ENCODE peak calls at places on chromosomes 4 and X, in four cellular contexts. S, K, Y and N are unnamed samples.
A peak's percentile ranks its signal among the peaks of the same experiment; 100 is the strongest.

GRCh38 chr4:151569650-151570049 is 160.7 kb downstream of the FHIP1A start:
- DNase-seq in S (no peak), K (no peak), Y (no peak), N (no peak)

GRCh38 chr4:4338201-4338600 is 48.1 kb downstream of the ZBTB49 start:
- DNase-seq in S (no peak), K (no peak), Y (no peak), N (no peak)

GRCh38 chrX:70916754-70917153 is 8.2 kb upstream of the TEX11 start:
- DNase-seq in S (no peak), K (no peak), Y (no peak), N (no peak)

GRCh38 chrX:154487518-154488290 is 1.3 kb upstream of the UBL4A start:
- DNase-seq in S (no peak), K (no peak), Y (no peak), N (no peak)

GRCh38 chrX:68822641-68823410 is 6.0 kb upstream of the EFNB1 start:
- DNase-seq in S (peak; percentile 28), K (peak; percentile 47), Y (peak; percentile 40), N (no peak)

GRCh38 chrX:24398766-24399165 is 38.3 kb downstream of the SUPT20HL1 start:
- DNase-seq in S (no peak), K (no peak), Y (no peak), N (peak; percentile 69)

GRCh38 chr4:3477750-3478430 is 14.8 kb downstream of the DOK7 start:
- DNase-seq in S (no peak), K (no peak), Y (no peak), N (no peak)

GRCh38 chrX:53440101-53440500 is 5.9 kb upstream of the HSD17B10 start:
- DNase-seq in S (no peak), K (no peak), Y (no peak), N (no peak)

GRCh38 chr4:2888826-2889225 is 45.2 kb downstream of the ADD1 start:
- DNase-seq in S (no peak), K (no peak), Y (no peak), N (no peak)

GRCh38 chr4:156102411-156102810 is 148.7 kb upstream of the CTSO start:
- DNase-seq in S (no peak), K (no peak), Y (no peak), N (no peak)

GRCh38 chrX:39854772-39855747 is 242.7 kb downstream of the BCOR start:
- DNase-seq in S (no peak), K (no peak), Y (no peak), N (no peak)

GRCh38 chr4:10048931-10049655 is 27.8 kb upstream of the SLC2A9 start:
- DNase-seq in S (no peak), K (no peak), Y (no peak), N (peak; percentile 50)

GRCh38 chr4:13325744-13326143 is 158.4 kb downstream of the RAB28 start:
- DNase-seq in S (no peak), K (no peak), Y (no peak), N (no peak)

GRCh38 chr4:156038772-156039171 is 85.1 kb upstream of the CTSO start:
- DNase-seq in S (no peak), K (no peak), Y (no peak), N (no peak)

GRCh38 chrX:85327060-85327333 is 52.5 kb downstream of the POF1B start:
- DNase-seq in S (no peak), K (no peak), Y (no peak), N (no peak)

GRCh38 chrX:54808109-54808604 is 612 bp downstream of the MAGED2 start:
- DNase-seq in S (peak; percentile 58), K (no peak), Y (peak; percentile 59), N (no peak)

GRCh38 chr4:6331468-6331867 is 61.8 kb downstream of the WFS1 start:
- DNase-seq in S (no peak), K (no peak), Y (no peak), N (no peak)

GRCh38 chr4:6328526-6328925 is 58.9 kb downstream of the WFS1 start:
- DNase-seq in S (no peak), K (no peak), Y (no peak), N (no peak)

GRCh38 chr4:6331018-6331417 is 61.4 kb downstream of the WFS1 start:
- DNase-seq in S (no peak), K (peak; percentile 20), Y (peak; percentile 61), N (no peak)

GRCh38 chr4:6330384-6330767 is 60.7 kb downstream of the WFS1 start:
- DNase-seq in S (no peak), K (no peak), Y (no peak), N (no peak)

DNA sequence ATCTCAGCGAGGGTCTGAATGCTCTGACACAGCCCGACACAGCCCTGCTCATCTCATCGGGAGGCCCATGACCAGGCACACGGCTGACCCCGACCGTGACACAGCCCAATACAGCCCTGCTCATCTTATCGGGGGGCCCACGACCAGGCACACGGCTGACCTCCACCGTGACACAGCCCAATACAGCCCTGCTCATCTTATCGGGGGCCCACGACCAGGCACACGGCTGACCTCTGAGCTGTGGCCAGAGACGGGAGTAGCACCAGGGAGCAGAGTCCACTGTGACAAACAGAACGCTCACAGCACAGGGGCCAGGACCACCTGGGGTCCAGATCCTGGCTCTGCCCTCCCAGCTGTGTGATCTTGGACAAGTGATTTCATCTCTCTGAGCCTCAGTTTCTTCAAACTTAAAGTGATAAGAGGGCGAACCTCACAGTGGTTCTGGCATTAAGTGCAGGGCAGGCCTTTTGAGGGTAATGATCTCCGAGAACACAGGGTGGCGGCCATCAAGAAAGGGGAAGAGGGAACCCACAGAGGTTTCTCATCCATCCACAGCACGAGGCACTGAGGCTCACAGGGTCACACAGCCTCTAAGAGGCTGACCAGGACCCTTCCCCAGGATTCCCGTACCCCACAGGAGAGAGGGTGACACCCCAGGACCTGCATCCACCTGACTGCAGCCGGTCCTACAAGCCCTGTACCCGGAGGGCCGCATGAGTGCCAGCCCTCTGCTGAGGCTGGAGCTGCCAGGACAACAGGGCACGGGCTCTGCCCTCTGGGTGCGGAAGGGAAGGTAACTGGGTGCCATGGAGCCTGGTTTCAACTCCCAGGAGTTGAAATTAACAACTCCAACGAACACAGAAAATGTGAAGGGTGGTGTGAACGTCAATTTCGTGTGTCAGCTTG is 60.1 kb downstream of the WFS1 start:
- DNase-seq in S (no peak), K (no peak), Y (peak; percentile 20), N (no peak)
- H3K4me2 ChIP-seq in S (no peak overlapping the region), K (no peak overlapping the region), Y (peak overlapping the region; percentile 24), N (no peak overlapping the region)

DNA sequence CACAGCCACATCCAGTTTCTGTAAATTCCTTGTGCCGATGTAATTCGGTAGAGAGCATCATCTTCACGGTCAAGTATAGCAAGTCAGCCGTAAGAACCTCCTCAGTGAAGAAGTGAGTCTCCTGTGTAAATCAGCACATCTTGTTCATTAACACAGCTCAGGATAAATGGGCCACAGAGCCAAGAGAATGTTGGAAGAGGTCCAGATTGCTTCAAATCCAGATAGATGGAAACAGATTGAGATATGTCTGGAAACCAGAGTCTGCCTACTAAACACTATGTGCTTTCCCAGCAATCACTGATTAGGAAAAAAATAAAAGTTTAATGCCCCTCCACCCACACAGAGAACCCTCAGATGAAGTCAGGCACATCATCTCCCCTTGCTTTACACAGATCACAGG is 357.6 kb downstream of the C4orf33 start:
- DNase-seq in S (peak; percentile 39), K (no peak), Y (no peak), N (no peak)
- H3K9me1 ChIP-seq in S (no peaks in the 10 kb centered on the region), K (no peaks in the 10 kb centered on the region), Y (no peaks in the 10 kb centered on the region), N (no peaks in the 10 kb centered on the region)

GRCh38 chr4:83201761-83202160 is 82.8 kb downstream of the COQ2 start:
- DNase-seq in S (no peak), K (no peak), Y (no peak), N (no peak)

GRCh38 chr4:83196936-83197335 is 82.4 kb upstream of the PLAC8 start:
- DNase-seq in S (no peak), K (no peak), Y (no peak), N (no peak)

GRCh38 chr4:83195280-83195679 is 80.8 kb upstream of the PLAC8 start:
- DNase-seq in S (no peak), K (no peak), Y (no peak), N (no peak)

DNA sequence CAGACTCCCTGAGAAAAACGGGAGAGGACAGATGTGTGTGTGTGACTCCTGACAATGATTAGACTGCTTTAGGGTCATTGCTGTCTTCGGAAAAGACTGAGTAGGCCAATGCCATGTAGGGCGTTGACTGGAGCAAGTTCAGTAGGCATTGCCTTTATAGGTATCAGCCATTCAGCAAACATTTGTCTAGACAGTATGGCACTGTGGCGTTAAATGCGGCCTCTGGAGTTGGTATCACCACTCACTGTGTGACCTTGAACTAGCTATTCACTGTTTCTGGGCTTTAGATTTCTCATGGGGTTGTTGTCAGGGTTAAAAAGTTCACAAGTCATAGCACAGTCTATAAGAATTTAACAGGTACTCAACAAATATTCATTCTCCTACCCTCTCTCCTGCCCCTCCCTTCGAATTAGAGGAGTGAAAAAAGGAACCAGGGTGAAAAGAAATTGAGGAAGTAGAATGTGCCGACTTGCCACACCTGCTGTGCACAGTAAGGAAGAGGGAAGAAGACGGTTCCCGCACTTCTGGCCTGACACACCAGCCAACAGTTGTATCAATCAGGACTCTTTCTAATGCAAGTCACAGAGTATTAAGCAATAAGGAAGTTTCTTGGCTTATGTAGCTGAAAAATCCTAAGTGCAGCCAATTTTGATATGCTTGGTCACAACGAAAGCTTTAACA is 83.2 kb upstream of the PLAC8 start:
- DNase-seq in S (no peak), K (no peak), Y (no peak), N (no peak)
- H3K4me2 ChIP-seq in S (no peak overlapping the region), K (no peak overlapping the region), Y (no peak overlapping the region), N (no peak overlapping the region)

GRCh38 chrX:137852502-137852901 is 286.6 kb downstream of the ZIC3 start:
- DNase-seq in S (no peak), K (no peak), Y (no peak), N (no peak)
- H3K9me1 ChIP-seq in S (no peaks in the 10 kb centered on the region), K (no peaks in the 10 kb centered on the region), Y (no peaks in the 10 kb centered on the region), N (no peaks in the 10 kb centered on the region)